ENCODE peak calls at places on chromosomes 13 and 19, in four cellular contexts. H, L, R and V are unnamed samples.

GRCh38 chr13:38743499-38743898 is 56.6 kb downstream of the FREM2 start:
- DNase-seq in H (no peak), L (no peak), R (no peak), V (no peak)

GRCh38 chr13:103539265-103539664 is 473.0 kb upstream of the SLC10A2 start:
- DNase-seq in L (no peak), H (no peak), R (no peak), V (no peak)

GRCh38 chr19:55091126-55091910 is 15.6 kb downstream of the EPS8L1 start:
- DNase-seq in R (no peak), L (no peak), H (no peak), V (no peak)

GRCh38 chr13:112510002-112510780 is 77.8 kb downstream of the TUBGCP3 start:
- DNase-seq in L (no peak), R (peak), H (no peak), V (peak)

GRCh38 chr19:18379803-18380747 is 5.9 kb upstream of the GDF15 start:
- DNase-seq in H (no peak), R (peak), L (no peak), V (peak)

GRCh38 chr19:31258211-31259052 is 90.8 kb downstream of the TSHZ3 start:
- DNase-seq in R (no peak), L (no peak), H (no peak), V (no peak)

GRCh38 chr13:84670245-84670644 is 788.0 kb upstream of the SLITRK1 start:
- DNase-seq in H (no peak), R (no peak), L (no peak), V (no peak)

GRCh38 chr13:30906411-30906990 is 430 bp downstream of the MEDAG start:
- DNase-seq in L (no peak), H (no peak), R (no peak), V (no peak)

GRCh38 chr13:109483369-109483768 is 303.0 kb downstream of the IRS2 start:
- DNase-seq in L (no peak), R (peak), H (no peak), V (no peak)

GRCh38 chr13:38804061-38804460 is 117.2 kb downstream of the FREM2 start:
- DNase-seq in H (no peak), R (no peak), L (no peak), V (no peak)

GRCh38 chr13:71290963-71291937 is 575.8 kb downstream of the DACH1 start:
- DNase-seq in H (peak), L (peak), R (peak), V (no peak)

GRCh38 chr13:110637747-110638146 is 22.4 kb downstream of the NAXD start:
- DNase-seq in R (no peak), H (no peak), L (no peak), V (no peak)

GRCh38 chr13:113275387-113275786 is 21.7 kb upstream of the LAMP1 start:
- DNase-seq in L (peak), H (no peak), R (peak), V (no peak)

GRCh38 chr13:111511219-111511732 is 190.8 kb downstream of the TEX29 start:
- DNase-seq in L (no peak), H (no peak), R (no peak), V (no peak)

GRCh38 chr13:40490086-40490723 is 176.2 kb downstream of the FOXO1 start:
- DNase-seq in R (no peak), L (no peak), H (peak), V (no peak)

GRCh38 chr13:47039106-47039505 is 142.3 kb upstream of the HTR2A start:
- DNase-seq in H (no peak), L (no peak), R (peak), V (no peak)

GRCh38 chr19:16542894-16543498 is 759 bp upstream of the CHERP start:
- DNase-seq in H (no peak), R (peak), L (no peak), V (no peak)

GRCh38 chr13:44437356-44438233 is 64.0 kb downstream of the SERP2 start:
- DNase-seq in H (no peak), R (no peak), L (no peak), V (no peak)

GRCh38 chr19:56133858-56134654 is 7.0 kb upstream of the ZNF444 start:
- DNase-seq in R (no peak), H (no peak), L (no peak), V (no peak)

GRCh38 chr13:109963384-109963783 is 177.0 kb upstream of the IRS2 start:
- DNase-seq in R (no peak), H (no peak), L (no peak), V (no peak)

GRCh38 chr19:40410030-40410389 is 3.2 kb downstream of the PRX start:
- DNase-seq in H (no peak), R (no peak), L (no peak), V (no peak)

GRCh38 chr13:107252021-107252420 is 684.1 kb upstream of the ARGLU1 start:
- DNase-seq in H (no peak), L (no peak), R (no peak), V (no peak)

GRCh38 chr19:33819496-33819874 is 22.8 kb downstream of the KCTD15 start:
- DNase-seq in L (no peak), H (no peak), R (no peak), V (no peak)